ENCODE peak calls at places on chromosomes 7 and 10, in six cellular contexts. One of them, this sample, is unnamed.

GRCh38 chr10:74282151-74282852 is 131.3 kb downstream of the ADK start:
- ATAC-seq in A549: no peak
- ATAC-seq in upper lobe of left lung: no peak
- ATAC-seq in HepG2: no peak
- ATAC-seq in K562: no peak
- ATAC-seq in GM12878: no peak
- ATAC-seq in this sample: no peak

GRCh38 chr10:71831646-71832552 is 19.2 kb downstream of the PSAP start:
- ATAC-seq in K562: no peak
- ATAC-seq in upper lobe of left lung: no peak
- ATAC-seq in A549: peak
- ATAC-seq in GM12878: no peak
- ATAC-seq in HepG2: no peak
- ATAC-seq in this sample: no peak

GRCh38 chr10:130038019-130038555 is 72.5 kb downstream of the C10orf143 start:
- ATAC-seq in upper lobe of left lung: no peak
- ATAC-seq in HepG2: no peak
- ATAC-seq in K562: no peak
- ATAC-seq in GM12878: no peak
- ATAC-seq in A549: no peak
- ATAC-seq in this sample: no peak

GRCh38 chr7:107902381-107902780 is 11.4 kb downstream of the DLD start:
- ATAC-seq in A549: no peak
- ATAC-seq in K562: no peak
- ATAC-seq in GM12878: no peak
- ATAC-seq in upper lobe of left lung: no peak
- ATAC-seq in HepG2: no peak
- ATAC-seq in this sample: no peak

GRCh38 chr7:112508404-112508803 is 27.6 kb downstream of the LSMEM1 start:
- ATAC-seq in K562: no peak
- ATAC-seq in HepG2: no peak
- ATAC-seq in A549: no peak
- ATAC-seq in GM12878: no peak
- ATAC-seq in upper lobe of left lung: no peak
- ATAC-seq in this sample: no peak

GRCh38 chr10:43902842-43903241 is 254.2 kb upstream of the ZNF32 start:
- ATAC-seq in GM12878: no peak
- ATAC-seq in K562: no peak
- ATAC-seq in upper lobe of left lung: no peak
- ATAC-seq in HepG2: peak
- ATAC-seq in A549: no peak
- ATAC-seq in this sample: no peak

GRCh38 chr7:135251502-135252327 is 18.1 kb downstream of the STRA8 start:
- ATAC-seq in upper lobe of left lung: no peak
- ATAC-seq in K562: no peak
- ATAC-seq in GM12878: peak
- ATAC-seq in HepG2: no peak
- ATAC-seq in A549: no peak
- ATAC-seq in this sample: no peak

GRCh38 chr7:33054261-33054964 is 8.2 kb downstream of the NT5C3A start:
- ATAC-seq in A549: no peak
- ATAC-seq in K562: peak
- ATAC-seq in GM12878: peak
- ATAC-seq in upper lobe of left lung: no peak
- ATAC-seq in HepG2: no peak
- ATAC-seq in this sample: no peak

GRCh38 chr10:100370976-100371706 is 24.1 kb downstream of the SCD start:
- ATAC-seq in GM12878: peak
- ATAC-seq in K562: peak
- ATAC-seq in A549: peak
- ATAC-seq in HepG2: peak
- ATAC-seq in upper lobe of left lung: peak
- ATAC-seq in this sample: peak
- TF ChIP-seq POLR2A in GM12878: no peak
- TF ChIP-seq POLR2A in K562: peak
- TF ChIP-seq POLR2A in A549: peak
- TF ChIP-seq POLR2A in HepG2: peak
- TF ChIP-seq POLR2A in upper lobe of left lung: peak
- TF ChIP-seq POLR2A in this sample: no peak

GRCh38 chr10:16700331-16700730 is 116.9 kb downstream of the RSU1 start:
- ATAC-seq in upper lobe of left lung: no peak
- ATAC-seq in GM12878: no peak
- ATAC-seq in K562: no peak
- ATAC-seq in A549: no peak
- ATAC-seq in HepG2: no peak
- ATAC-seq in this sample: no peak

GRCh38 chr10:16698457-16698856 is 118.8 kb downstream of the RSU1 start:
- ATAC-seq in A549: no peak
- ATAC-seq in GM12878: no peak
- ATAC-seq in K562: no peak
- ATAC-seq in HepG2: no peak
- ATAC-seq in upper lobe of left lung: no peak
- ATAC-seq in this sample: no peak

DNA sequence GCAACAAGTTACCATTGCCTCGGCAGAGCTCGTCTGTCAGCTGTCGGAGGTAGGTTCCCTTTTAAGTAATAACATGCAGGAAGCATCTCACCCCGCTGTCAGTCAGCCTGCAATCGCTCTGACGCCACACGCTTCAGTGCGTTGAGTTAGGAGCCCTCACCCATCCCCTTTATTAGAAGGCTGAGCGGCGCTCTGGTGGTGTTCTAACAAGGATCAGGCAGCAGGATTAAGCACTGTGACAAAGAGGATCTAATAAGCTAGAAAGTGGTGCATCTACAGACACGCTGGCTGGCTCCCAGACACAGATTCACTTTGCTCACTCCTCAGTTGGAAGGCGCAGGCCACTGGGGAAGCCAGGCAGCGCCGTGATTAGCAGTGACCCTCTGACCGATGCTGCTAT is 117.8 kb downstream of the RSU1 start:
- ATAC-seq in GM12878: no peak
- ATAC-seq in K562: no peak
- ATAC-seq in upper lobe of left lung: no peak
- ATAC-seq in HepG2: no peak
- ATAC-seq in A549: no peak
- ATAC-seq in this sample: no peak
- TF ChIP-seq EP300 in GM12878: no peak
- TF ChIP-seq EP300 in K562: no peak
- TF ChIP-seq EP300 in upper lobe of left lung: no peak
- TF ChIP-seq EP300 in HepG2: no peak
- TF ChIP-seq EP300 in A549: no peak
- TF ChIP-seq EP300 in this sample: no peak

DNA sequence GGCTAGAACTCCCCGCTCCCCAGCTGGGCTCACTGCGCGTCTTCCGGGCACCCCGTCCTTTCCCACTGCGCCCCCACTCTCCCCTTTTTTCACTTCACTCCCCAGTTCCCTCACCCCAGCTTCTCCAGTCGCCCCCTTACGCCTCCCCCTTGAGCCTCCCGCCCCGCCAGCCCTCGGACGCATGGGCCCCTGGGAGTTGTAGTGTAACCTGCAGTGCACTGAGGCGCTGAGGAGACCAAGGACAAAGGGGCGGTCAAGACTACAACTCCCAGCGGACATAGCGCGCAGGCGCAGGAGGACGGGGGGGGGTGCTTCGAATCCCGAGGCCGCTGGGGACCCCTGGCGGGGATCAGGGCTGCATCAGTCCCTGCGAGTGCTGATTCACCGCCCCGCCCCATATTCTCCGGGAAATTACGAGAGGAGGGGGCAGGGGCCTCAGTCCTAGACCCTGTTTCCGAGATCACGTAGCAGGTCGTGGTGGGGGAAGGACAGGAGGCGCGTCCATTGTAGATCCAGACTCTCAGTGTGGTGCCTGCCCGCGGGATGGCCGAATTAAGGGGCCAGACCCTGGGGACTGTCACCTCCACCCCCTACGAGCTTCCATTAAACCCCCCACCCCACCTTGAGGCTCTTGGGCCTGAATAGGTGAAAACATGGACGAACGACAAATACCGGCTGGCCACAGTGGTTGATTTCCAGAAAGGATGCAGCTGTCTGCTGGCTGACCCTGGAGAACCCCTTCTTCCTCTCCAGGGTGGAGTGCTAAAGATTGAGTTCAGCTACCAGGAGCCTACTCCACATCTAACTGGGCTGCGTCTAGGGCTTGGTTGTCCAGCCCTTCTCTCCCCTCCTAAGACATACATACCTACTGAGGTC is 558 bp upstream of the YWHAG start:
- ATAC-seq in HepG2: peak
- ATAC-seq in K562: peak
- ATAC-seq in A549: peak
- ATAC-seq in GM12878: peak
- ATAC-seq in upper lobe of left lung: peak
- ATAC-seq in this sample: peak
- TF ChIP-seq POLR2A in HepG2: peak
- TF ChIP-seq POLR2A in K562: peak
- TF ChIP-seq POLR2A in A549: peak
- TF ChIP-seq POLR2A in GM12878: no peak
- TF ChIP-seq POLR2A in upper lobe of left lung: no peak
- TF ChIP-seq POLR2A in this sample: no peak

GRCh38 chr10:31939797-31940708 is 11.4 kb upstream of the ARHGAP12 start:
- ATAC-seq in upper lobe of left lung: no peak
- ATAC-seq in GM12878: no peak
- ATAC-seq in K562: no peak
- ATAC-seq in A549: peak
- ATAC-seq in HepG2: no peak
- ATAC-seq in this sample: no peak

GRCh38 chr10:31942435-31942834 is 13.8 kb upstream of the ARHGAP12 start:
- ATAC-seq in upper lobe of left lung: no peak
- ATAC-seq in HepG2: no peak
- ATAC-seq in K562: no peak
- ATAC-seq in GM12878: no peak
- ATAC-seq in A549: no peak
- ATAC-seq in this sample: no peak

GRCh38 chr10:31944071-31944433 is 15.4 kb upstream of the ARHGAP12 start:
- ATAC-seq in HepG2: peak
- ATAC-seq in K562: no peak
- ATAC-seq in upper lobe of left lung: no peak
- ATAC-seq in GM12878: no peak
- ATAC-seq in A549: no peak
- ATAC-seq in this sample: no peak

GRCh38 chr10:31942892-31943291 is 14.3 kb upstream of the ARHGAP12 start:
- ATAC-seq in K562: no peak
- ATAC-seq in upper lobe of left lung: no peak
- ATAC-seq in A549: no peak
- ATAC-seq in GM12878: no peak
- ATAC-seq in HepG2: peak
- ATAC-seq in this sample: no peak

GRCh38 chr10:31940839-31941653 is 12.4 kb upstream of the ARHGAP12 start:
- ATAC-seq in K562: peak
- ATAC-seq in A549: peak
- ATAC-seq in upper lobe of left lung: peak
- ATAC-seq in HepG2: peak
- ATAC-seq in GM12878: peak
- ATAC-seq in this sample: peak
- TF ChIP-seq EP300 in K562: peak
- TF ChIP-seq EP300 in A549: peak
- TF ChIP-seq EP300 in upper lobe of left lung: no peak
- TF ChIP-seq EP300 in HepG2: peak
- TF ChIP-seq EP300 in GM12878: no peak
- TF ChIP-seq EP300 in this sample: no peak

GRCh38 chr7:138460176-138460648 is at the start of gene TRIM24:
- ATAC-seq in A549: peak
- ATAC-seq in K562: peak
- ATAC-seq in upper lobe of left lung: peak
- ATAC-seq in GM12878: peak
- ATAC-seq in HepG2: peak
- ATAC-seq in this sample: peak

GRCh38 chr7:138459300-138460175 is 521 bp upstream of the TRIM24 start:
- ATAC-seq in A549: peak
- ATAC-seq in HepG2: peak
- ATAC-seq in upper lobe of left lung: peak
- ATAC-seq in K562: peak
- ATAC-seq in GM12878: peak
- ATAC-seq in this sample: peak

GRCh38 chr7:138458576-138459234 is 1.4 kb upstream of the TRIM24 start:
- ATAC-seq in GM12878: no peak
- ATAC-seq in A549: no peak
- ATAC-seq in HepG2: no peak
- ATAC-seq in K562: no peak
- ATAC-seq in upper lobe of left lung: no peak
- ATAC-seq in this sample: no peak

GRCh38 chr7:138465046-138465445 is 5.0 kb downstream of the TRIM24 start:
- ATAC-seq in upper lobe of left lung: no peak
- ATAC-seq in A549: no peak
- ATAC-seq in GM12878: no peak
- ATAC-seq in HepG2: no peak
- ATAC-seq in K562: no peak
- ATAC-seq in this sample: no peak

GRCh38 chr7:138460649-138461607 is 869 bp downstream of the TRIM24 start:
- ATAC-seq in HepG2: peak
- ATAC-seq in upper lobe of left lung: peak
- ATAC-seq in K562: peak
- ATAC-seq in GM12878: peak
- ATAC-seq in A549: peak
- ATAC-seq in this sample: peak
- TF ChIP-seq POLR2A in HepG2: no peak
- TF ChIP-seq POLR2A in upper lobe of left lung: no peak
- TF ChIP-seq POLR2A in K562: peak
- TF ChIP-seq POLR2A in GM12878: no peak
- TF ChIP-seq POLR2A in A549: no peak
- TF ChIP-seq POLR2A in this sample: no peak

GRCh38 chr7:240887-241421 is 48.6 kb downstream of the FAM20C start:
- ATAC-seq in K562: no peak
- ATAC-seq in upper lobe of left lung: peak
- ATAC-seq in HepG2: no peak
- ATAC-seq in A549: peak
- ATAC-seq in GM12878: no peak
- ATAC-seq in this sample: no peak
- TF ChIP-seq EP300 in K562: no peak
- TF ChIP-seq EP300 in upper lobe of left lung: no peak
- TF ChIP-seq EP300 in HepG2: no peak
- TF ChIP-seq EP300 in A549: no peak
- TF ChIP-seq EP300 in GM12878: no peak
- TF ChIP-seq EP300 in this sample: no peak

GRCh38 chr10:49228677-49229076 is 40.5 kb upstream of the TMEM273 start:
- ATAC-seq in A549: peak
- ATAC-seq in upper lobe of left lung: no peak
- ATAC-seq in GM12878: no peak
- ATAC-seq in K562: no peak
- ATAC-seq in HepG2: no peak
- ATAC-seq in this sample: no peak

GRCh38 chr10:49230004-49230403 is 41.8 kb upstream of the TMEM273 start:
- ATAC-seq in HepG2: no peak
- ATAC-seq in upper lobe of left lung: no peak
- ATAC-seq in GM12878: no peak
- ATAC-seq in A549: no peak
- ATAC-seq in K562: no peak
- ATAC-seq in this sample: no peak

GRCh38 chr10:49235392-49235791 is 47.2 kb upstream of the TMEM273 start:
- ATAC-seq in K562: no peak
- ATAC-seq in HepG2: no peak
- ATAC-seq in GM12878: no peak
- ATAC-seq in A549: no peak
- ATAC-seq in upper lobe of left lung: no peak
- ATAC-seq in this sample: no peak

GRCh38 chr10:49227406-49227805 is 39.2 kb upstream of the TMEM273 start:
- ATAC-seq in GM12878: no peak
- ATAC-seq in K562: no peak
- ATAC-seq in upper lobe of left lung: no peak
- ATAC-seq in HepG2: no peak
- ATAC-seq in A549: no peak
- ATAC-seq in this sample: no peak

GRCh38 chr10:49231421-49231820 is 43.2 kb upstream of the TMEM273 start:
- ATAC-seq in GM12878: no peak
- ATAC-seq in A549: no peak
- ATAC-seq in K562: peak
- ATAC-seq in upper lobe of left lung: no peak
- ATAC-seq in HepG2: no peak
- ATAC-seq in this sample: no peak
- TF ChIP-seq POLR2A in GM12878: no peak
- TF ChIP-seq POLR2A in A549: no peak
- TF ChIP-seq POLR2A in K562: no peak
- TF ChIP-seq POLR2A in upper lobe of left lung: no peak
- TF ChIP-seq POLR2A in HepG2: no peak
- TF ChIP-seq POLR2A in this sample: no peak

This sample was measured in gastroesophageal sphincter.